ENCODE peak calls at places on chromosome 12, in four cellular contexts. E is HTR-8/SVneo, V is LoVo, X is Caco-2. U is an unnamed sample.

GRCh38 chr12:31682136-31682962 is 22.9 kb downstream of the ETFBKMT start:
- DNase-seq in E (peak; percentile 76), V (peak; percentile 83), X (peak; percentile 86), U (peak; percentile 59)

GRCh38 chr12:72570601-72571000 is 298.4 kb downstream of the TRHDE start:
- DNase-seq in X (peak; percentile 39), V (no peak), E (no peak), U (no peak)

GRCh38 chr12:89160716-89161123 is 191.6 kb downstream of the DUSP6 start:
- DNase-seq in X (no peak), V (no peak), E (peak; percentile 24), U (peak; percentile 63)

GRCh38 chr12:109393437-109394345 is 46.0 kb downstream of the MYO1H start:
- DNase-seq in V (peak; percentile 78), X (peak; percentile 56), E (peak; percentile 83), U (peak; percentile 35)

GRCh38 chr12:128388461-128388921 is 121.5 kb downstream of the TMEM132C start:
- DNase-seq in V (no peak), X (no peak), E (no peak), U (no peak)

GRCh38 chr12:18320036-18320617 is 58.8 kb downstream of the PIK3C2G start:
- DNase-seq in X (peak; percentile 81), E (peak; percentile 19), V (peak; percentile 56), U (peak; percentile 14)

GRCh38 chr12:122050706-122051105 is 27.9 kb upstream of the MLXIP start:
- DNase-seq in E (no peak), X (no peak), V (no peak), U (no peak)

GRCh38 chr12:56086096-56086495 is 6.1 kb downstream of the ERBB3 start:
- DNase-seq in V (no peak), X (peak; percentile 70), E (no peak), U (no peak)